ENCODE peak calls at places on chromosome 16, in ten cellular contexts. One of them, this sample, is unnamed.

GRCh38 chr16:61391835-61392234 is 644.4 kb downstream of the CDH8 start:
- DNase-seq in esophagus squamous epithelium: no peak
- DNase-seq in A549: no peak
- DNase-seq in body of pancreas: no peak
- DNase-seq in lower leg skin: no peak
- DNase-seq in erythroblast: no peak
- DNase-seq in transverse colon: no peak
- DNase-seq in IMR-90: no peak
- DNase-seq in tibial nerve: no peak
- DNase-seq in H54: no peak
- DNase-seq in this sample: no peak

GRCh38 chr16:66103245-66103644 is 263.2 kb upstream of the CDH5 start:
- DNase-seq in transverse colon: no peak
- DNase-seq in IMR-90: peak; percentile 58
- DNase-seq in body of pancreas: no peak
- DNase-seq in tibial nerve: no peak
- DNase-seq in lower leg skin: no peak
- DNase-seq in A549: no peak
- DNase-seq in esophagus squamous epithelium: no peak
- DNase-seq in erythroblast: no peak
- DNase-seq in H54: no peak
- DNase-seq in this sample: no peak

GRCh38 chr16:85369741-85370528 is 243.2 kb upstream of the GSE1 start:
- DNase-seq in transverse colon: peak; percentile 76
- DNase-seq in body of pancreas: peak; percentile 65
- DNase-seq in H54: peak; percentile 83
- DNase-seq in erythroblast: peak; percentile 77
- DNase-seq in tibial nerve: peak; percentile 70
- DNase-seq in IMR-90: no peak
- DNase-seq in A549: peak; percentile 33
- DNase-seq in lower leg skin: peak; percentile 93
- DNase-seq in esophagus squamous epithelium: no peak
- DNase-seq in this sample: peak; percentile 82

GRCh38 chr16:57690782-57691471 is 3.7 kb upstream of the DRC7 start:
- DNase-seq in erythroblast: peak; percentile 79
- DNase-seq in body of pancreas: no peak
- DNase-seq in A549: no peak
- DNase-seq in H54: no peak
- DNase-seq in IMR-90: peak; percentile 7
- DNase-seq in esophagus squamous epithelium: no peak
- DNase-seq in lower leg skin: peak; percentile 56
- DNase-seq in transverse colon: no peak
- DNase-seq in tibial nerve: no peak
- DNase-seq in this sample: no peak

GRCh38 chr16:3774156-3774767 is 56.9 kb upstream of the TRAP1 start:
- DNase-seq in A549: no peak
- DNase-seq in transverse colon: no peak
- DNase-seq in body of pancreas: no peak
- DNase-seq in tibial nerve: peak; percentile 43
- DNase-seq in esophagus squamous epithelium: no peak
- DNase-seq in lower leg skin: peak; percentile 46
- DNase-seq in erythroblast: peak; percentile 12
- DNase-seq in IMR-90: peak; percentile 43
- DNase-seq in H54: no peak
- DNase-seq in this sample: no peak

GRCh38 chr16:17241264-17241835 is 229.4 kb downstream of the XYLT1 start:
- DNase-seq in lower leg skin: peak; percentile 90
- DNase-seq in esophagus squamous epithelium: no peak
- DNase-seq in erythroblast: no peak
- DNase-seq in body of pancreas: no peak
- DNase-seq in H54: no peak
- DNase-seq in tibial nerve: peak; percentile 40
- DNase-seq in A549: no peak
- DNase-seq in IMR-90: no peak
- DNase-seq in transverse colon: no peak
- DNase-seq in this sample: no peak

GRCh38 chr16:50671644-50672260 is 9.4 kb downstream of the SNX20 start:
- DNase-seq in esophagus squamous epithelium: no peak
- DNase-seq in erythroblast: peak; percentile 66
- DNase-seq in A549: peak; percentile 62
- DNase-seq in H54: peak; percentile 53
- DNase-seq in IMR-90: peak; percentile 16
- DNase-seq in body of pancreas: no peak
- DNase-seq in lower leg skin: no peak
- DNase-seq in transverse colon: no peak
- DNase-seq in tibial nerve: no peak
- DNase-seq in this sample: no peak

GRCh38 chr16:83692224-83692623 is 115.6 kb upstream of the HSBP1 start:
- DNase-seq in body of pancreas: no peak
- DNase-seq in transverse colon: no peak
- DNase-seq in H54: no peak
- DNase-seq in IMR-90: no peak
- DNase-seq in erythroblast: no peak
- DNase-seq in lower leg skin: no peak
- DNase-seq in A549: no peak
- DNase-seq in esophagus squamous epithelium: no peak
- DNase-seq in tibial nerve: no peak
- DNase-seq in this sample: no peak

GRCh38 chr16:71311553-71312158 is 22.5 kb upstream of the CMTR2 start:
- DNase-seq in lower leg skin: no peak
- DNase-seq in IMR-90: peak; percentile 5
- DNase-seq in esophagus squamous epithelium: no peak
- DNase-seq in body of pancreas: peak; percentile 24
- DNase-seq in A549: peak; percentile 17
- DNase-seq in tibial nerve: no peak
- DNase-seq in H54: no peak
- DNase-seq in transverse colon: no peak
- DNase-seq in erythroblast: peak; percentile 63
- DNase-seq in this sample: no peak

GRCh38 chr16:49278944-49279725 is 2.5 kb downstream of the CBLN1 start:
- DNase-seq in A549: no peak
- DNase-seq in erythroblast: no peak
- DNase-seq in body of pancreas: no peak
- DNase-seq in IMR-90: no peak
- DNase-seq in esophagus squamous epithelium: no peak
- DNase-seq in H54: no peak
- DNase-seq in transverse colon: no peak
- DNase-seq in lower leg skin: no peak
- DNase-seq in tibial nerve: no peak
- DNase-seq in this sample: no peak

GRCh38 chr16:81888520-81889394 is 109.7 kb downstream of the PLCG2 start:
- DNase-seq in erythroblast: no peak
- DNase-seq in transverse colon: no peak
- DNase-seq in IMR-90: no peak
- DNase-seq in H54: no peak
- DNase-seq in A549: no peak
- DNase-seq in body of pancreas: no peak
- DNase-seq in lower leg skin: no peak
- DNase-seq in tibial nerve: no peak
- DNase-seq in esophagus squamous epithelium: no peak
- DNase-seq in this sample: no peak

GRCh38 chr16:53743149-53743566 is 39.2 kb downstream of the FTO start:
- DNase-seq in body of pancreas: peak; percentile 21
- DNase-seq in lower leg skin: no peak
- DNase-seq in IMR-90: peak; percentile 18
- DNase-seq in erythroblast: peak; percentile 31
- DNase-seq in H54: no peak
- DNase-seq in A549: peak; percentile 70
- DNase-seq in esophagus squamous epithelium: no peak
- DNase-seq in transverse colon: peak; percentile 30
- DNase-seq in tibial nerve: no peak
- DNase-seq in this sample: no peak

DNA sequence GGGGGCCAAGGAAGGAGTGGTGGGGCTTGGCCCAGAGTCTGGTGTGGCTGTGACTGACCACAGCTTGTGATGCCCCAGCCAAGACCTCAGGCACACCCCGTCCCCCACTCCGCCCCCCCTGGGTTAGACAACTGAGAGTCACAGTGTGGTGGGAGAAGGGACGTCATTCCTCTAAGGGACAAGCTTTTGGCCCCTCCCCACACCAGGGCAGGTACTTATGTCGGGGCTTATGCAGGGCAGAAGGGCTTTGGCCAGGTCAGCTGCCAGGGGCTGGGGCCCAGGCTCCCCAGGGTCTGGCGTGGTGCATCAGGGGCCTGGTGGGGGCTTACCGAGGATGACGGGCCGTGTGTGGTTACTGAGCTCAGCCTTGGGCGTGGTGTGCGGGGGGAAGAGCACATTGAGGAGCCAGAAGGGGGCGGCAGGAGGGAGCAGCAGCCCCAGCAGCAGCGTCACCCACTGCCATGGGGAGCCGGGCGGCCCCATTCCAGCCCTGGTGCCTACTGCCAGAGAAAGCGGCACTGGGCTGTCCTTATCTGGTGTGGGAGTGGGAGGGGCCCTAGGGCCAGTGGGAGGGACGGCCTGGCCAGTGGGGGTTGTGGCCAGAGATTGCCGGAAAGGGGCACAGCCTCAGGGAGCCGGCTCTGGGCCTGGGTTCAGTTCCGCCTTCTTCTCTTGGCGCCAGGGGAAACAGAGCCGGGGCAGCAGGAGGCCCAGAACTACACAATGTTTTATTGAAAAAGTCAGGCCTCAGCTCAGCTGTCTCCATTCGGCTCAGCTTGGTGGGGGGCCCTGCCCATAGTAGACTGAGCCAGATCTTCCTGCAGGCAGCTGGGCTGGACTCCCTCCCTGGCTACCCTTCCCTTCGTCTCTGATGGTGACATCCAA is at the start of gene LCAT:
- DNase-seq in erythroblast: peak; percentile 23
- DNase-seq in esophagus squamous epithelium: no peak
- DNase-seq in transverse colon: peak; percentile 43
- DNase-seq in IMR-90: no peak
- DNase-seq in body of pancreas: no peak
- DNase-seq in tibial nerve: peak; percentile 56
- DNase-seq in lower leg skin: no peak
- DNase-seq in A549: no peak
- DNase-seq in H54: no peak
- DNase-seq in this sample: no peak
- TF ChIP-seq POLR2A in erythroblast: no peak
- TF ChIP-seq POLR2A in esophagus squamous epithelium: no peak
- TF ChIP-seq POLR2A in transverse colon: no peak
- TF ChIP-seq POLR2A in IMR-90: no peak
- TF ChIP-seq POLR2A in body of pancreas: no peak
- TF ChIP-seq POLR2A in tibial nerve: no peak
- TF ChIP-seq POLR2A in lower leg skin: no peak
- TF ChIP-seq POLR2A in A549: no peak
- TF ChIP-seq POLR2A in H54: no peak
- TF ChIP-seq POLR2A in this sample: no peak

GRCh38 chr16:68247400-68247799 is 2.2 kb downstream of the PLA2G15 start:
- DNase-seq in A549: no peak
- DNase-seq in esophagus squamous epithelium: no peak
- DNase-seq in transverse colon: no peak
- DNase-seq in tibial nerve: no peak
- DNase-seq in erythroblast: no peak
- DNase-seq in H54: no peak
- DNase-seq in body of pancreas: no peak
- DNase-seq in lower leg skin: peak; percentile 84
- DNase-seq in IMR-90: no peak
- DNase-seq in this sample: no peak
- TF ChIP-seq POLR2A in A549: no peak
- TF ChIP-seq POLR2A in esophagus squamous epithelium: no peak
- TF ChIP-seq POLR2A in transverse colon: no peak
- TF ChIP-seq POLR2A in tibial nerve: no peak
- TF ChIP-seq POLR2A in erythroblast: no peak
- TF ChIP-seq POLR2A in H54: no peak
- TF ChIP-seq POLR2A in body of pancreas: no peak
- TF ChIP-seq POLR2A in lower leg skin: no peak
- TF ChIP-seq POLR2A in IMR-90: no peak
- TF ChIP-seq POLR2A in this sample: no peak

GRCh38 chr16:8894736-8895334 is 12.7 kb downstream of the LITAFD start:
- DNase-seq in body of pancreas: no peak
- DNase-seq in H54: no peak
- DNase-seq in transverse colon: no peak
- DNase-seq in IMR-90: no peak
- DNase-seq in esophagus squamous epithelium: no peak
- DNase-seq in lower leg skin: no peak
- DNase-seq in tibial nerve: no peak
- DNase-seq in erythroblast: no peak
- DNase-seq in A549: no peak
- DNase-seq in this sample: no peak

GRCh38 chr16:8901318-8901861 is 19.2 kb downstream of the LITAFD start:
- DNase-seq in IMR-90: no peak
- DNase-seq in erythroblast: no peak
- DNase-seq in lower leg skin: no peak
- DNase-seq in transverse colon: no peak
- DNase-seq in A549: no peak
- DNase-seq in body of pancreas: no peak
- DNase-seq in esophagus squamous epithelium: no peak
- DNase-seq in tibial nerve: no peak
- DNase-seq in H54: no peak
- DNase-seq in this sample: no peak

GRCh38 chr16:8899709-8900317 is 17.7 kb downstream of the LITAFD start:
- DNase-seq in body of pancreas: no peak
- DNase-seq in A549: no peak
- DNase-seq in IMR-90: no peak
- DNase-seq in lower leg skin: peak; percentile 43
- DNase-seq in tibial nerve: no peak
- DNase-seq in transverse colon: no peak
- DNase-seq in esophagus squamous epithelium: no peak
- DNase-seq in erythroblast: no peak
- DNase-seq in H54: no peak
- DNase-seq in this sample: no peak

GRCh38 chr16:8900343-8900742 is 18.2 kb downstream of the LITAFD start:
- DNase-seq in body of pancreas: no peak
- DNase-seq in IMR-90: no peak
- DNase-seq in tibial nerve: no peak
- DNase-seq in esophagus squamous epithelium: no peak
- DNase-seq in lower leg skin: no peak
- DNase-seq in erythroblast: no peak
- DNase-seq in transverse colon: no peak
- DNase-seq in H54: no peak
- DNase-seq in A549: no peak
- DNase-seq in this sample: no peak

GRCh38 chr16:8898660-8899318 is 16.6 kb downstream of the LITAFD start:
- DNase-seq in H54: no peak
- DNase-seq in A549: no peak
- DNase-seq in tibial nerve: no peak
- DNase-seq in erythroblast: no peak
- DNase-seq in IMR-90: no peak
- DNase-seq in transverse colon: no peak
- DNase-seq in lower leg skin: no peak
- DNase-seq in esophagus squamous epithelium: no peak
- DNase-seq in body of pancreas: no peak
- DNase-seq in this sample: no peak
- TF ChIP-seq POLR2A in H54: no peak
- TF ChIP-seq POLR2A in A549: no peak
- TF ChIP-seq POLR2A in tibial nerve: no peak
- TF ChIP-seq POLR2A in erythroblast: no peak
- TF ChIP-seq POLR2A in IMR-90: no peak
- TF ChIP-seq POLR2A in transverse colon: no peak
- TF ChIP-seq POLR2A in lower leg skin: no peak
- TF ChIP-seq POLR2A in esophagus squamous epithelium: no peak
- TF ChIP-seq POLR2A in body of pancreas: no peak
- TF ChIP-seq POLR2A in this sample: no peak

DNA sequence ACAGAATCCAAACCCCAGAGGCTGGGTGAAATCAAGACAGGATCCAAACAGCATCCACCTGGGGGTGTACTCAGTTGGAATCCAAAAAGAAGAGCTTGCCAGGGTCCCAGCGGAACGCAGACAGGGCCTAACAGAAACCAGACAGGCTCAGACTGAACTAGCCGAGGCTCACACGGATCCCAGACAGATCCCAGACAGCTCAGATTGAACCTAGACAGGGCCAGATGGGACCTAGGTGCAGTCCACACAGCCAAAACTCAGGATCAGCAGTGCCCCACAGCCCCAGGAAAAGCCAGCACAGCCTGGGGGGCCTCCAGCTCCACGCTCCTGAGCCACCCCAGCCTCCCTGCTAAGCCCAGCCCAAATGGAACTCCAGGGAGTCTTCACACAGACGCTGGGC is 7.6 kb downstream of the STX1B start:
- DNase-seq in erythroblast: no peak
- DNase-seq in tibial nerve: no peak
- DNase-seq in A549: no peak
- DNase-seq in body of pancreas: no peak
- DNase-seq in H54: no peak
- DNase-seq in IMR-90: no peak
- DNase-seq in transverse colon: no peak
- DNase-seq in esophagus squamous epithelium: no peak
- DNase-seq in lower leg skin: no peak
- DNase-seq in this sample: no peak
- TF ChIP-seq POLR2A in erythroblast: no peak
- TF ChIP-seq POLR2A in tibial nerve: no peak
- TF ChIP-seq POLR2A in A549: no peak
- TF ChIP-seq POLR2A in body of pancreas: no peak
- TF ChIP-seq POLR2A in H54: no peak
- TF ChIP-seq POLR2A in IMR-90: no peak
- TF ChIP-seq POLR2A in transverse colon: no peak
- TF ChIP-seq POLR2A in esophagus squamous epithelium: no peak
- TF ChIP-seq POLR2A in lower leg skin: no peak
- TF ChIP-seq POLR2A in this sample: no peak